ENCODE peak calls at places on chromosomes 16 and 17, in seven cellular contexts. R is hepatocyte, L is GM23248, W is neural progenitor cell, I is GM23338, M is MM.1S, D is OCI-LY7. B is an unnamed sample.

GRCh38 chr17:68290955-68291835 is at the start of the genes ARSG and SLC16A6:
- DNase-seq in R (peak), L (peak), W (peak), I (peak), M (peak), D (peak), B (peak)

GRCh38 chr16:4506450-4506849 is 30.3 kb downstream of the HMOX2 start:
- DNase-seq in R (peak), L (peak), W (peak), I (peak), M (peak), D (peak), B (peak)

GRCh38 chr17:42819939-42820535 is 4.0 kb downstream of the BECN1 start:
- DNase-seq in R (peak), L (peak), W (peak), I (peak), M (peak), D (peak), B (peak)

GRCh38 chr17:55341432-55341831 is 76.7 kb downstream of the HLF start:
- DNase-seq in R (no peak), L (peak), W (no peak), I (no peak), M (no peak), D (no peak), B (no peak)

GRCh38 chr16:24729967-24730815 is 740 bp downstream of the TNRC6A start:
- DNase-seq in R (peak), L (peak), W (peak), I (peak), M (peak), D (peak), B (no peak)

GRCh38 chr17:76568771-76569170 is 16.9 kb downstream of the ST6GALNAC2 start:
- DNase-seq in R (no peak), L (no peak), W (no peak), I (peak), M (no peak), D (no peak), B (no peak)

GRCh38 chr16:25838724-25839186 is 147.0 kb downstream of the HS3ST4 start:
- DNase-seq in R (peak), L (peak), W (peak), I (peak), M (peak), D (peak), B (peak)

GRCh38 chr16:69937465-69937951 is 13.6 kb upstream of the CLEC18A start:
- DNase-seq in R (peak), L (peak), W (peak), I (peak), M (no peak), D (no peak), B (peak)

GRCh38 chr17:31571124-31571892 is 179.8 kb downstream of the RAB11FIP4 start:
- DNase-seq in R (peak), L (peak), W (no peak), I (no peak), M (no peak), D (no peak), B (peak)

GRCh38 chr17:752002-752619 is at the start of gene GEMIN4:
- DNase-seq in R (peak), L (peak), W (peak), I (peak), M (peak), D (peak), B (peak)

GRCh38 chr17:33328129-33328528 is 35.0 kb upstream of the ASIC2 start:
- DNase-seq in R (peak), L (peak), W (peak), I (peak), M (no peak), D (no peak), B (peak)

GRCh38 chr16:81623365-81624102 is 155.6 kb upstream of the PLCG2 start:
- DNase-seq in R (peak), L (peak), W (peak), I (peak), M (peak), D (peak), B (peak)

GRCh38 chr16:70496513-70496912 is 26.8 kb downstream of the COG4 start:
- DNase-seq in R (no peak), L (no peak), W (no peak), I (no peak), M (no peak), D (no peak), B (no peak)

GRCh38 chr16:67165121-67166034 is 833 bp downstream of the HSF4 start:
- DNase-seq in R (no peak), L (peak), W (peak), I (peak), M (no peak), D (no peak), B (no peak)

GRCh38 chr17:28926786-28927185 is 23.9 kb upstream of the DHRS13 start:
- DNase-seq in R (no peak), L (no peak), W (no peak), I (no peak), M (no peak), D (no peak), B (no peak)

DNA sequence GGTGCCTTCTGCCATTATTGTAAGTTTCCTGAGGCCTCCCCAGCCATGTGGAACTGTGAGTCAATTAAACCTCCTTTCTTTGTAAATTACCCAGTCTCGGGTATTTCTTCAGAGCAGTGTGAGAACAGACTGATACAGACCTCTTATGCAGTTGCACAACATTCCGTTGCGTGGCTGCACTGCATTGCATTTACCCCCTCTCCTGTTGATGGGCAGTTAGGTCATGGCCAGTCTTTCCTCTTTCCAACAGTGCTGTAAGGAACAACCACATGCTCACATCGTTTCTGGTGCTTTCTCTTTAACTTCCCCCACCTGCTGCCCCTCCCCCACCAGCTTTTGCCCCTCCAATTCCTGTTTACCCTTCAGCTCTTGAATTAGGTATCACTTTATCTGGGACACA is 43.5 kb upstream of the MED9 start:
- DNase-seq in R (peak), L (peak), W (no peak), I (peak), M (no peak), D (no peak), B (no peak)
- TF ChIP-seq EZH2phosphoT487 in R (no peak), L (no peak), W (no peak), I (no peak), M (no peak), D (no peak), B (no peak)

GRCh38 chr17:41529491-41529915 is 1.4 kb upstream of the KRT19 start:
- DNase-seq in R (no peak), L (peak), W (no peak), I (no peak), M (no peak), D (no peak), B (no peak)
- TF ChIP-seq EZH2phosphoT487 in R (no peak), L (no peak), W (no peak), I (no peak), M (no peak), D (no peak), B (no peak)

DNA sequence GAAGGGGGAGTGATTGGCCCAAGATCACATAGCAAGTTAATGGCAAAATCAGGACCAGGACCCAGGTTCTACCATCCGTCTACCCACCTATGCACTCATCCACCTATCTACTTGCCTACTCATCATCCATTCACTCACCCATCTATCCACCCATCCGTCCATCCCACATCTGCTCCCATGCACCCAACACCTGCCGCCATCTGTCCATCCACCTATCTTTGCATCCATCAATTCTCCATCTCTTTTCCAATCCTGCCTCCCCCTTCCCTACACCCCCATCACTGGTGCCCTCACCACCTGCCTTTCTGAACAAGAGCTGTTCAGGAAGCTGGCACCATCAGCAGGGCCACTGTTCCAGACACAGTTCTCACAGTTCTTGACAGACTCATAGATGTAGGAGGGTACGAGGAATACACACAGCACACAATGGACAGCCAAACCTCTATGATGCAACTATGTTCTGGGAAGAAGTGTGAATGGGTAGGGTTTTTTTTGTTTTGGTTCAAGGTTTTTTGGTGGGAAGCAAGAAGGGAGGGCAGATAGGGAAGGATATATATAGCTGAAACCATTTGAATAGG is 4.5 kb downstream of the SAMD14 start:
- DNase-seq in R (no peak), L (no peak), W (no peak), I (no peak), M (no peak), D (no peak), B (no peak)
- TF ChIP-seq EZH2phosphoT487 in R (no peak), L (no peak), W (no peak), I (no peak), M (no peak), D (no peak), B (no peak)

GRCh38 chr16:73036074-73036826 is 11.7 kb downstream of the ZFHX3 start:
- DNase-seq in R (no peak), L (no peak), W (peak), I (peak), M (no peak), D (no peak), B (no peak)
- TF ChIP-seq EZH2phosphoT487 in R (no peak), L (no peak), W (peak), I (no peak), M (no peak), D (no peak), B (no peak)

GRCh38 chr16:10261077-10261476 is 78.8 kb upstream of the GRIN2A start:
- DNase-seq in R (no peak), L (no peak), W (no peak), I (no peak), M (no peak), D (no peak), B (no peak)

GRCh38 chr16:10262377-10263132 is 80.3 kb upstream of the GRIN2A start:
- DNase-seq in R (no peak), L (no peak), W (no peak), I (no peak), M (no peak), D (no peak), B (no peak)

GRCh38 chr16:10265770-10266615 is 83.8 kb upstream of the GRIN2A start:
- DNase-seq in R (no peak), L (no peak), W (no peak), I (no peak), M (no peak), D (no peak), B (no peak)

GRCh38 chr16:10269632-10270031 is 87.4 kb upstream of the GRIN2A start:
- DNase-seq in R (no peak), L (no peak), W (no peak), I (no peak), M (no peak), D (no peak), B (no peak)

DNA sequence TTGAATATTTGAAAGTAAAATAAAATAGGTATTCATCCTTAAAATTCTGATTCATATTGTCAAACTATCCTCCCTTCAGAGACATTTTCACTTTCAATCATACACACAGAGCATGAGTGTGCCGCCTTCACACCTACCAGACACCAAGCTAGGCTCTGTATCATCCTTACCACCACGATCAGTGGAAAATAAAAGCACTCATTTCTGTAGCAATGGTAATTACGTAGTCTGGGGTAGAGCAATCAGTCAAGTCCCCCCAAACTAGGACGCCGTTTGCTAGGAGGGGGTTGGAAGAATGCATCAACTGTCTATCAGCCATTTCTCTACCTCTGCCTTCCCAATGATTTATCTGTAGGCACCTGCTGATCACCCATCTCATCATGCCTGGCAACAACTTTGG is 84.6 kb upstream of the GRIN2A start:
- DNase-seq in R (no peak), L (no peak), W (no peak), I (no peak), M (no peak), D (no peak), B (no peak)
- TF ChIP-seq EZH2phosphoT487 in R (no peak), L (no peak), W (no peak), I (no peak), M (no peak), D (no peak), B (no peak)

GRCh38 chr17:48567646-48568354 is 10.3 kb downstream of the HOXB4 start:
- DNase-seq in R (no peak), L (no peak), W (no peak), I (no peak), M (no peak), D (no peak), B (no peak)
- TF ChIP-seq EZH2phosphoT487 in R (no peak), L (no peak), W (no peak), I (no peak), M (no peak), D (no peak), B (no peak)